ENCODE peak calls at places on chromosomes 3 and 15, in five cellular contexts. J is KG1, D is iris pigment epithelial cell, X is caudate nucleus, Z is omental fat pad. C is an unnamed sample.

GRCh38 chr3:65672876-65673815 is 365.6 kb downstream of the MAGI1 start:
- DNase-seq in X (peak; percentile 14), D (peak; percentile 54), J (peak; percentile 29), Z (peak; percentile 43), C (no peak)

GRCh38 chr15:77468896-77469295 is 48.2 kb downstream of the HMG20A start:
- DNase-seq in J (no peak), D (no peak), X (no peak), Z (no peak), C (no peak)

GRCh38 chr15:80403712-80404056 is 498 bp upstream of the ARNT2 start:
- DNase-seq in J (no peak), D (no peak), X (peak; percentile 53), Z (no peak), C (no peak)

GRCh38 chr3:15974647-15975046 is 176.9 kb upstream of the ANKRD28 start:
- DNase-seq in D (no peak), J (no peak), Z (no peak), X (no peak), C (no peak)

GRCh38 chr3:33131328-33132018 is 17.7 kb downstream of the CRTAP start:
- DNase-seq in Z (no peak), X (no peak), D (peak; percentile 73), J (peak; percentile 72), C (no peak)

GRCh38 chr3:156253150-156253549 is 132.8 kb downstream of the KCNAB1 start:
- DNase-seq in J (no peak), D (no peak), X (no peak), Z (no peak), C (no peak)

GRCh38 chr3:4571690-4572334 is 78.7 kb downstream of the ITPR1 start:
- DNase-seq in Z (no peak), X (no peak), D (peak; percentile 29), J (no peak), C (no peak)

GRCh38 chr3:56937580-56937979 is 122.9 kb upstream of the SPATA12 start:
- DNase-seq in Z (no peak), X (no peak), D (no peak), J (no peak), C (no peak)

GRCh38 chr3:123188058-123188457 is 13.7 kb upstream of the SEC22A start:
- DNase-seq in Z (no peak), J (no peak), D (peak; percentile 34), X (no peak), C (no peak)

GRCh38 chr3:42651248-42652091 is 2.0 kb upstream of the ZBTB47 start:
- DNase-seq in Z (no peak), X (no peak), J (no peak), D (peak; percentile 64), C (no peak)

GRCh38 chr3:16468114-16469098 is 45.1 kb downstream of the RFTN1 start:
- DNase-seq in D (no peak), X (no peak), J (no peak), Z (no peak), C (peak; percentile 39)

GRCh38 chr3:159762238-159762637 is 226.4 kb upstream of the IL12A start:
- DNase-seq in J (no peak), X (no peak), Z (no peak), D (no peak), C (no peak)

GRCh38 chr15:75639709-75640482 is at the start of gene IMP3:
- DNase-seq in X (peak; percentile 91), D (peak; percentile 98), J (peak; percentile 92), Z (peak; percentile 70), C (peak; percentile 84)

GRCh38 chr3:58260261-58260731 is 22.7 kb downstream of the ABHD6 start:
- DNase-seq in X (no peak), D (peak; percentile 67), J (no peak), Z (no peak), C (no peak)

GRCh38 chr3:8954938-8955763 is 8.1 kb downstream of the RAD18 start:
- DNase-seq in J (no peak), Z (no peak), D (peak; percentile 88), X (no peak), C (no peak)

GRCh38 chr3:195286115-195286872 is 15.3 kb upstream of the XXYLT1 start:
- DNase-seq in J (no peak), Z (no peak), X (no peak), D (peak; percentile 67), C (no peak)

GRCh38 chr15:31470756-31471155 is 144.1 kb downstream of the KLF13 start:
- DNase-seq in D (no peak), X (no peak), Z (no peak), J (no peak), C (no peak)

GRCh38 chr3:37198996-37199395 is 24.6 kb upstream of the LRRFIP2 start:
- DNase-seq in D (peak; percentile 57), J (no peak), X (no peak), Z (no peak), C (no peak)

GRCh38 chr3:126394179-126394976 is at the start of gene CFAP100:
- DNase-seq in J (no peak), Z (no peak), X (no peak), D (peak; percentile 38), C (no peak)

GRCh38 chr3:111616417-111617105 is 21.4 kb upstream of the ZBED2 start:
- DNase-seq in Z (no peak), X (no peak), J (no peak), D (peak; percentile 36), C (peak; percentile 32)

GRCh38 chr3:59957150-59957549 is 907.3 kb upstream of the CFAP20DC start:
- DNase-seq in X (no peak), Z (no peak), D (no peak), J (no peak), C (no peak)

GRCh38 chr3:50415813-50416212 is 56.5 kb upstream of the TMEM115 start:
- DNase-seq in J (no peak), Z (no peak), D (no peak), X (no peak), C (no peak)

GRCh38 chr3:117059054-117059989 is 349.7 kb downstream of the TUSC7 start:
- DNase-seq in Z (no peak), J (no peak), X (no peak), D (peak; percentile 20), C (no peak)

GRCh38 chr15:43966646-43967045 is 139.8 kb downstream of the WDR76 start:
- DNase-seq in X (no peak), Z (no peak), D (peak; percentile 34), J (no peak), C (no peak)

GRCh38 chr3:129560931-129561594 is 18.1 kb downstream of the H1-8 start:
- DNase-seq in Z (no peak), X (peak; percentile 10), D (peak; percentile 78), J (no peak), C (no peak)

GRCh38 chr3:17386432-17386831 is 356.0 kb downstream of the TBC1D5 start:
- DNase-seq in J (no peak), D (no peak), Z (no peak), X (no peak), C (no peak)

GRCh38 chr3:40504636-40505430 is 1.0 kb upstream of the ZNF620 start:
- DNase-seq in D (peak; percentile 97), J (no peak), Z (no peak), X (no peak), C (no peak)

GRCh38 chr3:63864008-63864871 is 573 bp downstream of the ATXN7 start:
- DNase-seq in X (peak; percentile 6), J (peak; percentile 78), D (peak; percentile 9), Z (no peak), C (peak; percentile 22)

GRCh38 chr15:44315773-44316465 is 27.4 kb downstream of the GOLM2 start:
- DNase-seq in Z (no peak), X (no peak), D (no peak), J (no peak), C (no peak)

GRCh38 chr3:128322030-128323022 is 144.4 kb downstream of the DNAJB8 start:
- DNase-seq in Z (no peak), X (peak; percentile 9), J (no peak), D (peak; percentile 59), C (peak; percentile 56)

GRCh38 chr3:56928379-56929068 is 126.8 kb upstream of the ARHGEF3 start:
- DNase-seq in J (no peak), D (peak; percentile 48), X (no peak), Z (no peak), C (peak; percentile 21)

GRCh38 chr3:173733029-173733652 is 335.6 kb downstream of the NLGN1 start:
- DNase-seq in J (peak; percentile 34), X (no peak), Z (no peak), D (peak; percentile 63), C (no peak)

GRCh38 chr3:50373146-50373864 is 14.0 kb upstream of the TMEM115 start:
- DNase-seq in J (no peak), D (no peak), Z (no peak), X (no peak), C (no peak)

GRCh38 chr15:88701561-88702095 is 62.8 kb downstream of the ISG20 start:
- DNase-seq in D (no peak), Z (no peak), X (no peak), J (no peak), C (peak; percentile 8)

GRCh38 chr3:134453631-134454030 is 32.2 kb downstream of the ANAPC13 start:
- DNase-seq in J (no peak), Z (no peak), X (no peak), D (no peak), C (no peak)

GRCh38 chr3:139353920-139354556 is 10.2 kb downstream of the MRPS22 start:
- DNase-seq in J (no peak), X (peak; percentile 10), D (peak; percentile 74), Z (no peak), C (no peak)

GRCh38 chr3:124771083-124771445 is 40.8 kb downstream of the UMPS start:
- DNase-seq in X (no peak), J (no peak), D (no peak), Z (no peak), C (no peak)

GRCh38 chr3:14689247-14689980 is 14.5 kb downstream of the C3orf20 start:
- DNase-seq in D (no peak), Z (no peak), J (peak; percentile 16), X (no peak), C (no peak)

GRCh38 chr3:107206141-107206540 is 171.1 kb upstream of the CCDC54 start:
- DNase-seq in J (no peak), Z (no peak), D (peak; percentile 79), X (no peak), C (no peak)